ENCODE peak calls at places on chromosome 5, in four cellular contexts. X, K, L and R are unnamed samples.

GRCh38 chr5:28408186-28408585 is 1369.8 kb upstream of the CDH9 start:
- DNase-seq in X (no peak), K (no peak), L (no peak), R (no peak)

GRCh38 chr5:159734366-159734765 is 181.9 kb upstream of the ADRA1B start:
- DNase-seq in X (no peak), K (no peak), L (no peak), R (no peak)

GRCh38 chr5:15515229-15515628 is 15.2 kb downstream of the FBXL7 start:
- DNase-seq in X (no peak), K (no peak), L (no peak), R (no peak)

GRCh38 chr5:22998775-22999174 is 145.6 kb upstream of the CDH12 start:
- DNase-seq in X (no peak), K (peak), L (no peak), R (no peak)

GRCh38 chr5:137442660-137443059 is 56.5 kb downstream of the SPOCK1 start:
- DNase-seq in X (no peak), K (no peak), L (no peak), R (no peak)

GRCh38 chr5:164119806-164120440 is 614.5 kb downstream of the MAT2B start:
- DNase-seq in X (peak), K (no peak), L (no peak), R (peak)

GRCh38 chr5:176529824-176530195 is 7.4 kb downstream of the RNF44 start:
- DNase-seq in X (no peak), K (no peak), L (no peak), R (no peak)

GRCh38 chr5:5078009-5078897 is 61.9 kb upstream of the ADAMTS16 start:
- DNase-seq in X (no peak), K (no peak), L (no peak), R (no peak)

GRCh38 chr5:125316913-125317545 is 570.6 kb upstream of the ZNF608 start:
- DNase-seq in X (no peak), K (no peak), L (no peak), R (no peak)

GRCh38 chr5:52693279-52693678 is 94.4 kb upstream of the ITGA1 start:
- DNase-seq in X (peak), K (no peak), L (peak), R (peak)

GRCh38 chr5:59813761-59814562 is 79.6 kb downstream of the PDE4D start:
- DNase-seq in X (peak), K (no peak), L (peak), R (peak)

GRCh38 chr5:31663519-31663918 is 24.6 kb downstream of the PDZD2 start:
- DNase-seq in X (no peak), K (no peak), L (no peak), R (no peak)

GRCh38 chr5:120388016-120388781 is 75.9 kb upstream of the PRR16 start:
- DNase-seq in X (no peak), K (no peak), L (no peak), R (no peak)

GRCh38 chr5:148454576-148454975 is 70.8 kb downstream of the FBXO38 start:
- DNase-seq in X (no peak), K (no peak), L (no peak), R (no peak)

GRCh38 chr5:55982957-55983381 is 11.8 kb downstream of the IL6ST start:
- DNase-seq in X (no peak), K (no peak), L (no peak), R (no peak)

GRCh38 chr5:53507013-53507412 is 26.6 kb downstream of the FST start:
- DNase-seq in X (no peak), K (no peak), L (no peak), R (no peak)

GRCh38 chr5:159444441-159445082 is 114.3 kb upstream of the IL12B start:
- DNase-seq in X (peak), K (no peak), L (peak), R (peak)

GRCh38 chr5:172834570-172835245 is 657 bp downstream of the ERGIC1 start:
- DNase-seq in X (peak), K (no peak), L (no peak), R (peak)

GRCh38 chr5:123719004-123719403 is 207.0 kb downstream of the CSNK1G3 start:
- DNase-seq in X (no peak), K (no peak), L (no peak), R (no peak)

GRCh38 chr5:16515532-16515931 is 49.9 kb upstream of the ZNF622 start:
- DNase-seq in X (no peak), K (no peak), L (no peak), R (no peak)

GRCh38 chr5:147098233-147098790 is 136.5 kb upstream of the STK32A start:
- DNase-seq in X (peak), K (no peak), L (peak), R (peak)

GRCh38 chr5:14569948-14570691 is 11.5 kb upstream of the OTULINL start:
- DNase-seq in X (no peak), K (no peak), L (no peak), R (peak)

GRCh38 chr5:17401509-17402290 is 96.3 kb upstream of the TAF11L2 start:
- DNase-seq in X (no peak), K (no peak), L (no peak), R (no peak)

GRCh38 chr5:17120209-17120608 is 97.2 kb upstream of the BASP1 start:
- DNase-seq in X (no peak), K (no peak), L (no peak), R (no peak)

GRCh38 chr5:2291146-2291840 is 408.6 kb upstream of the IRX4 start:
- DNase-seq in X (no peak), K (no peak), L (no peak), R (no peak)

GRCh38 chr5:2288968-2289367 is 406.2 kb upstream of the IRX4 start:
- DNase-seq in X (no peak), K (no peak), L (peak), R (no peak)

GRCh38 chr5:2288466-2288865 is 405.7 kb upstream of the IRX4 start:
- DNase-seq in X (no peak), K (no peak), L (no peak), R (no peak)

GRCh38 chr5:2286250-2286649 is 403.5 kb upstream of the IRX4 start:
- DNase-seq in X (no peak), K (no peak), L (no peak), R (no peak)

GRCh38 chr5:2289380-2289779 is 406.7 kb upstream of the IRX4 start:
- DNase-seq in X (no peak), K (no peak), L (no peak), R (no peak)
- TF ChIP-seq FOXK2 in X (no peak), K (no peak), L (no peak), R (no peak)

DNA sequence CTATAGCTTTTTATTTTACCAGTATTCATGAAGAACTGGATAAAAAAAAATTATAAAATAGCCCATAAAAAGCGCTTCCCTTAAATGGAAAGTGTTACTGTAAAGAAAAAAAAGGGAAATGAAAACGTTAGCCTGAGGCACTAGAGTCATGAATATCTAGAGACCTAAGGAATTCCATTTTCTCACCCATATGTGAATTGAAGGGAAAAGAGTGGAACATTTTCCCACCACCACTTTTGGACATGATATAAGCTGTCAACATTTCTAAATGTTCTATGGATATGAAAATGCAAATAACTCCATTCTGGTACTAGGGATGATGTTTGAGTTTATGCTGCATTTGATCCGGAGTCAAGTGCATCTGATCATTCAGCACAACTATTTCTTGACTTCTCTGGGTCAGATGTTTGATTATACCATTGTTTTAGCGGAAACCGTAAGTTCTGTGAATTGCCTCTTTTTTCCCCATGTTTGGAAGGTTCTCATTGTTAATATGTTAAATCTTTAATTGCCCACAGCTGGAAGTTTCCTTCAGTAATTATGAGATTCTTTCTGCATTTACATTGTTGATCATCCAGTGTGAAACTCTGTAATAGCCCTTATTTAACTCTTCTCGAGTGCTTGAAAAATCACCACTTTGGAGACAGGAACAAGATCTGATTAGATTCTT is 467.4 kb upstream of the SEMA6A start:
- DNase-seq in X (no peak), K (no peak), L (no peak), R (no peak)
- TF ChIP-seq FOXK2 in X (no peak), K (no peak), L (no peak), R (no peak)

GRCh38 chr5:1974081-1974480 is 91.4 kb upstream of the IRX4 start:
- DNase-seq in X (no peak), K (no peak), L (no peak), R (no peak)

GRCh38 chr5:1975898-1976765 is 93.4 kb upstream of the IRX4 start:
- DNase-seq in X (no peak), K (no peak), L (peak), R (no peak)

GRCh38 chr5:1973391-1974013 is 90.8 kb upstream of the IRX4 start:
- DNase-seq in X (no peak), K (no peak), L (no peak), R (no peak)

GRCh38 chr5:1974501-1975405 is 92.0 kb upstream of the IRX4 start:
- DNase-seq in X (no peak), K (no peak), L (no peak), R (no peak)

GRCh38 chr5:1975406-1975715 is 92.6 kb upstream of the IRX4 start:
- DNase-seq in X (no peak), K (no peak), L (no peak), R (no peak)
- TF ChIP-seq FOXK2 in X (no peak), K (no peak), L (no peak), R (no peak)

GRCh38 chr5:157148734-157149615 is 6.3 kb upstream of the MED7 start:
- DNase-seq in X (peak), K (peak), L (peak), R (peak)

GRCh38 chr5:157155297-157155696 is 10.8 kb downstream of the GARIN3 start:
- DNase-seq in X (no peak), K (no peak), L (no peak), R (no peak)

GRCh38 chr5:157150995-157151394 is 8.3 kb upstream of the MED7 start:
- DNase-seq in X (no peak), K (no peak), L (no peak), R (no peak)
- TF ChIP-seq FOXK2 in X (no peak), K (no peak), L (no peak), R (no peak)

DNA sequence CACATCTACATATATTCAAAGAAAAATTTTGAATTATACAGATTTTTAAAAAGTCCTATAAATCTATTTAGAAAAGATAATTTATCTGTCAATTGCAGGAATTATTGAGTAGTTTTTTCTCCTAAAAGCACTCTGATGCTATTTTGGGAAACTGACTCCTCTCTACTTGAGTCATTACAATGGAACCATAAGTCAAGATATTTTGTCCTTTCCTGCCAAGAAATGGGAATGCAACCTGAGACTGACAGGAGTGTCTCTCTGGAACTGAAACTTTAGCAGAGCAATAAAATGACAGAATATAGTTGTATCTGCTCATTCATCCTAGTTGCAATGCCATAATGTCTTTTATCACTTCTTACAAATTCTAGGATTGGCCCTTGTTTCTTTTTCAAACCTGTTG is 48.6 kb downstream of the CARTPT start:
- DNase-seq in X (no peak), K (no peak), L (no peak), R (no peak)
- TF ChIP-seq FOXK2 in X (no peak), K (no peak), L (no peak), R (no peak)

DNA sequence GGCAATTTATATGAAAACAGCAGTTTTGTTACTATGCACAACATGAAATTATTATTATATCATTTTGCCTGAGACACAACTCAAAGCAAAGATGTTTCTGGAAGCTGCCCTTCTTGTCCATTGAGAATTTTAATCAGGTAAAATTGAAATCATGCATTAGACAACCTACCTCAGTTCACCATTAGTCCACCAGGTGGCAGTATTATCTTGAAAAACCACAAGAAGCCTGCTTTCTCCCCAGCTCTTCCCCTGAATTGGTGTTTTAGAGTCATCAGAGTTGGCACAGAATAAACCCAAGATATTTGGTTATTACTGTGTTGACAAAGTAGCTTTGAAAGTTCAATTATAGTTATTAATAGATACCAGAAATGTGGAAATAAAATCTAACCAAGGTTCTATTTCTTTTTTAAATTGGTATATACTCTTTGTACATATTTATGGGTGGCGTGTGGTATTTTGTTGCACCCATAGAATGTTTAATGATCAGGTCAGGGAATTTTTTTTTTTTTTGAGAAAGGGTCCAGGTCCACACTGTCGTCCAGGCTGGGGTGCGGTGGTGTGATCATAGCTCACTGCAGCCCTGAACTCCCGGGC is 25.7 kb downstream of the UTP15 start:
- DNase-seq in X (peak), K (peak), L (peak), R (peak)
- TF ChIP-seq FOXK2 in X (no peak), K (no peak), L (no peak), R (no peak)

GRCh38 chr5:74312746-74313145 is 327.8 kb downstream of the ENC1 start:
- DNase-seq in X (no peak), K (no peak), L (no peak), R (no peak)

GRCh38 chr5:74316064-74316586 is 324.4 kb downstream of the ENC1 start:
- DNase-seq in X (no peak), K (peak), L (no peak), R (peak)

GRCh38 chr5:74314906-74315305 is 325.6 kb downstream of the ENC1 start:
- DNase-seq in X (no peak), K (no peak), L (no peak), R (no peak)

GRCh38 chr5:74311961-74312360 is 328.6 kb downstream of the ENC1 start:
- DNase-seq in X (no peak), K (no peak), L (no peak), R (no peak)

DNA sequence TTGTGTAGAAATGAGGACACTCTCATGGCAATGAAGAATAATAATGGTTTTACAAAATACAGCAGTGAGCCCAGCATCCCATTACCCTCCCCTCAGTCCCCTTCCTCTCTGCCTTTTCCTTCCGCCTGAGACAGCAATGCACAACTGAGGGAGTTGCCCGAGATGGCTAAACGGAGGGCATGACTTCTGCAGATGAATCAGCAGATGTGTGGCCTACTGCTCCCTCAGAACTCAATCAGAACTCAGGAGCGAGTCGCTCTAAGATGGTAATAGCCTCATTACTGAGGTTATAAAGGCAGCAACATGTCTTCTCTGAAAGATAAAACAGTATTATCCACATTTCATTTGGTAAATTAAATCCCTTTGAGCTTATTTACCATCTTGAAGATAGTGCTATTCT is 326.6 kb downstream of the ENC1 start:
- DNase-seq in X (no peak), K (no peak), L (no peak), R (no peak)
- TF ChIP-seq FOXK2 in X (no peak), K (no peak), L (no peak), R (no peak)

GRCh38 chr5:74641778-74642542 is 1.4 kb upstream of the ENC1 start:
- DNase-seq in X (peak), K (no peak), L (peak), R (peak)
- TF ChIP-seq FOXK2 in X (no peak), K (no peak), L (no peak), R (no peak)

GRCh38 chr5:50853151-50853550 is 186.7 kb downstream of the PARP8 start:
- DNase-seq in X (no peak), K (peak), L (no peak), R (no peak)
- TF ChIP-seq FOXK2 in X (no peak), K (no peak), L (no peak), R (no peak)